ENCODE peak calls at places on chromosome 9, in five cellular contexts. One of them, this sample, is unnamed.

GRCh38 chr9:133135193-133135745 is 14.2 kb upstream of the RALGDS start:
- DNase-seq in bronchial epithelial cell: peak; percentile 96
- DNase-seq in CD4-positive, alpha-beta T cell: peak; percentile 54
- DNase-seq in neural crest cell: no peak
- DNase-seq in GM13977: no peak
- DNase-seq in this sample: peak; percentile 73

GRCh38 chr9:13587581-13587980 is 308.1 kb upstream of the MPDZ start:
- DNase-seq in bronchial epithelial cell: no peak
- DNase-seq in CD4-positive, alpha-beta T cell: no peak
- DNase-seq in neural crest cell: peak; percentile 54
- DNase-seq in GM13977: no peak
- DNase-seq in this sample: no peak

GRCh38 chr9:135320943-135321342 is 158.6 kb upstream of the PPP1R26 start:
- DNase-seq in bronchial epithelial cell: no peak
- DNase-seq in CD4-positive, alpha-beta T cell: no peak
- DNase-seq in neural crest cell: peak; percentile 0
- DNase-seq in GM13977: no peak
- DNase-seq in this sample: no peak

GRCh38 chr9:14563902-14564578 is 129.2 kb downstream of the ZDHHC21 start:
- DNase-seq in bronchial epithelial cell: no peak
- DNase-seq in CD4-positive, alpha-beta T cell: no peak
- DNase-seq in neural crest cell: no peak
- DNase-seq in GM13977: no peak
- DNase-seq in this sample: no peak

GRCh38 chr9:128383791-128384190 is 12.6 kb downstream of the URM1 start:
- DNase-seq in bronchial epithelial cell: no peak
- DNase-seq in CD4-positive, alpha-beta T cell: no peak
- DNase-seq in neural crest cell: no peak
- DNase-seq in GM13977: no peak
- DNase-seq in this sample: no peak

GRCh38 chr9:131179561-131180219 is 54.3 kb downstream of the NUP214 start:
- DNase-seq in bronchial epithelial cell: peak; percentile 20
- DNase-seq in CD4-positive, alpha-beta T cell: no peak
- DNase-seq in neural crest cell: no peak
- DNase-seq in GM13977: peak; percentile 31
- DNase-seq in this sample: no peak

GRCh38 chr9:112380102-112380581 is at the start of gene HSDL2:
- DNase-seq in bronchial epithelial cell: peak; percentile 25
- DNase-seq in CD4-positive, alpha-beta T cell: no peak
- DNase-seq in neural crest cell: no peak
- DNase-seq in GM13977: peak; percentile 33
- DNase-seq in this sample: no peak

GRCh38 chr9:99181206-99181605 is 40.5 kb downstream of the ALG2 start:
- DNase-seq in bronchial epithelial cell: no peak
- DNase-seq in CD4-positive, alpha-beta T cell: no peak
- DNase-seq in neural crest cell: no peak
- DNase-seq in GM13977: no peak
- DNase-seq in this sample: no peak

GRCh38 chr9:83304686-83305085 is 233.5 kb downstream of the FRMD3 start:
- DNase-seq in bronchial epithelial cell: no peak
- DNase-seq in CD4-positive, alpha-beta T cell: no peak
- DNase-seq in neural crest cell: no peak
- DNase-seq in GM13977: no peak
- DNase-seq in this sample: no peak

GRCh38 chr9:4583001-4583400 is 79.1 kb upstream of the PLPP6 start:
- DNase-seq in bronchial epithelial cell: no peak
- DNase-seq in CD4-positive, alpha-beta T cell: no peak
- DNase-seq in neural crest cell: no peak
- DNase-seq in GM13977: no peak
- DNase-seq in this sample: no peak

GRCh38 chr9:23824241-23825142 is 1.5 kb downstream of the ELAVL2 start:
- DNase-seq in bronchial epithelial cell: peak; percentile 16
- DNase-seq in CD4-positive, alpha-beta T cell: no peak
- DNase-seq in neural crest cell: peak; percentile 42
- DNase-seq in GM13977: no peak
- DNase-seq in this sample: no peak

GRCh38 chr9:131323629-131324028 is 34.1 kb downstream of the PLPP7 start:
- DNase-seq in bronchial epithelial cell: no peak
- DNase-seq in CD4-positive, alpha-beta T cell: no peak
- DNase-seq in neural crest cell: no peak
- DNase-seq in GM13977: no peak
- DNase-seq in this sample: no peak

GRCh38 chr9:14343236-14343947 is 29.5 kb upstream of the NFIB start:
- DNase-seq in bronchial epithelial cell: no peak
- DNase-seq in CD4-positive, alpha-beta T cell: no peak
- DNase-seq in neural crest cell: no peak
- DNase-seq in GM13977: no peak
- DNase-seq in this sample: no peak

GRCh38 chr9:93807166-93808013 is 147.8 kb downstream of the BARX1 start:
- DNase-seq in bronchial epithelial cell: no peak
- DNase-seq in CD4-positive, alpha-beta T cell: peak; percentile 16
- DNase-seq in neural crest cell: no peak
- DNase-seq in GM13977: no peak
- DNase-seq in this sample: no peak

GRCh38 chr9:93726147-93726546 is 149.8 kb downstream of the PHF2 start:
- DNase-seq in bronchial epithelial cell: no peak
- DNase-seq in CD4-positive, alpha-beta T cell: no peak
- DNase-seq in neural crest cell: no peak
- DNase-seq in GM13977: no peak
- DNase-seq in this sample: no peak

GRCh38 chr9:93951655-93952118 is 3.5 kb downstream of the BARX1 start:
- DNase-seq in bronchial epithelial cell: no peak
- DNase-seq in CD4-positive, alpha-beta T cell: no peak
- DNase-seq in neural crest cell: no peak
- DNase-seq in GM13977: no peak
- DNase-seq in this sample: no peak

GRCh38 chr9:111857555-111858211 is 38.9 kb upstream of the UGCG start:
- DNase-seq in bronchial epithelial cell: peak; percentile 91
- DNase-seq in CD4-positive, alpha-beta T cell: no peak
- DNase-seq in neural crest cell: no peak
- DNase-seq in GM13977: no peak
- DNase-seq in this sample: no peak

GRCh38 chr9:109919736-109920408 is 139.9 kb downstream of the PALM2AKAP2 start:
- DNase-seq in bronchial epithelial cell: no peak
- DNase-seq in CD4-positive, alpha-beta T cell: no peak
- DNase-seq in neural crest cell: no peak
- DNase-seq in GM13977: no peak
- DNase-seq in this sample: no peak

GRCh38 chr9:15135167-15135792 is 171.7 kb downstream of the TTC39B start:
- DNase-seq in bronchial epithelial cell: peak; percentile 52
- DNase-seq in CD4-positive, alpha-beta T cell: peak; percentile 36
- DNase-seq in neural crest cell: peak; percentile 66
- DNase-seq in GM13977: peak; percentile 50
- DNase-seq in this sample: no peak

GRCh38 chr9:20616808-20617207 is 5.5 kb downstream of the MLLT3 start:
- DNase-seq in bronchial epithelial cell: no peak
- DNase-seq in CD4-positive, alpha-beta T cell: no peak
- DNase-seq in neural crest cell: no peak
- DNase-seq in GM13977: no peak
- DNase-seq in this sample: no peak

GRCh38 chr9:20614602-20615216 is 7.6 kb downstream of the MLLT3 start:
- DNase-seq in bronchial epithelial cell: no peak
- DNase-seq in CD4-positive, alpha-beta T cell: no peak
- DNase-seq in neural crest cell: no peak
- DNase-seq in GM13977: no peak
- DNase-seq in this sample: no peak

GRCh38 chr9:20606637-20607036 is 15.7 kb downstream of the MLLT3 start:
- DNase-seq in bronchial epithelial cell: no peak
- DNase-seq in CD4-positive, alpha-beta T cell: no peak
- DNase-seq in neural crest cell: no peak
- DNase-seq in GM13977: no peak
- DNase-seq in this sample: no peak

GRCh38 chr9:20608582-20608981 is 13.7 kb downstream of the MLLT3 start:
- DNase-seq in bronchial epithelial cell: no peak
- DNase-seq in CD4-positive, alpha-beta T cell: no peak
- DNase-seq in neural crest cell: no peak
- DNase-seq in GM13977: no peak
- DNase-seq in this sample: no peak

GRCh38 chr9:20611751-20612287 is 10.5 kb downstream of the MLLT3 start:
- DNase-seq in bronchial epithelial cell: peak; percentile 93
- DNase-seq in CD4-positive, alpha-beta T cell: no peak
- DNase-seq in neural crest cell: no peak
- DNase-seq in GM13977: no peak
- DNase-seq in this sample: no peak
- TF ChIP-seq CTCF in bronchial epithelial cell: peak; percentile 37
- TF ChIP-seq CTCF in CD4-positive, alpha-beta T cell: peak; percentile 46
- TF ChIP-seq CTCF in neural crest cell: peak; percentile 64
- TF ChIP-seq CTCF in GM13977: no peak
- TF ChIP-seq CTCF in this sample: no peak

GRCh38 chr9:124764774-124765438 is 6.2 kb downstream of the NR6A1 start:
- DNase-seq in bronchial epithelial cell: peak; percentile 47
- DNase-seq in CD4-positive, alpha-beta T cell: no peak
- DNase-seq in neural crest cell: no peak
- DNase-seq in GM13977: no peak
- DNase-seq in this sample: no peak
- TF ChIP-seq CTCF in bronchial epithelial cell: peak; percentile 18
- TF ChIP-seq CTCF in CD4-positive, alpha-beta T cell: no peak
- TF ChIP-seq CTCF in neural crest cell: peak; percentile 52
- TF ChIP-seq CTCF in GM13977: peak; percentile 37
- TF ChIP-seq CTCF in this sample: peak; percentile 36

DNA sequence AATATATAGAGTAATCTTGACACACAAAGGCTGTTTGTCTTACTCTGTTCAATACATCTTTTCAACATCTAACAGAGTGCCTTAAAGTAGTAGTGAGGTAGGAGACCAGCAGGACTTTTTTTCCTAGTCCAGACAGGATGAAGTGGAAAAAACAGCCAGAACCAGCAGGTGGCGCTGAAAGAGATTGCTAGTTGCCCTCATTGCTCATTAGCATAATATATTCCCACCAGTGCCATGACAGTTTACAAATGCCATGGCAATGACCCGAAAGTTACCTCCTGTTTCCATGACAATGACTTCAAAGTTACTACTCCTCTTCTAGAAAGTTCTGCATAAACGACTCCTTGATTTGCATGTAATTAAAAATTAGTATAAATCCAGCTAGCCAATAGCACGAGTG is 387.4 kb downstream of the ACTL7B start:
- DNase-seq in bronchial epithelial cell: peak; percentile 52
- DNase-seq in CD4-positive, alpha-beta T cell: no peak
- DNase-seq in neural crest cell: peak; percentile 41
- DNase-seq in GM13977: peak; percentile 22
- DNase-seq in this sample: no peak
- TF ChIP-seq CTCF in bronchial epithelial cell: peak; percentile 60
- TF ChIP-seq CTCF in CD4-positive, alpha-beta T cell: no peak
- TF ChIP-seq CTCF in neural crest cell: peak; percentile 59
- TF ChIP-seq CTCF in GM13977: peak; percentile 50
- TF ChIP-seq CTCF in this sample: peak; percentile 36

GRCh38 chr9:1604942-1605560 is 410.1 kb upstream of the SMARCA2 start:
- DNase-seq in bronchial epithelial cell: peak; percentile 64
- DNase-seq in CD4-positive, alpha-beta T cell: no peak
- DNase-seq in neural crest cell: no peak
- DNase-seq in GM13977: peak; percentile 45
- DNase-seq in this sample: peak; percentile 8
- TF ChIP-seq CTCF in bronchial epithelial cell: peak; percentile 76
- TF ChIP-seq CTCF in CD4-positive, alpha-beta T cell: no peak
- TF ChIP-seq CTCF in neural crest cell: peak; percentile 73
- TF ChIP-seq CTCF in GM13977: peak; percentile 81
- TF ChIP-seq CTCF in this sample: peak; percentile 23

GRCh38 chr9:126631254-126631653 is 17.5 kb downstream of the LMX1B start:
- DNase-seq in bronchial epithelial cell: no peak
- DNase-seq in CD4-positive, alpha-beta T cell: no peak
- DNase-seq in neural crest cell: no peak
- DNase-seq in GM13977: no peak
- DNase-seq in this sample: no peak
- TF ChIP-seq CTCF in bronchial epithelial cell: no peak
- TF ChIP-seq CTCF in CD4-positive, alpha-beta T cell: no peak
- TF ChIP-seq CTCF in neural crest cell: no peak
- TF ChIP-seq CTCF in GM13977: no peak
- TF ChIP-seq CTCF in this sample: no peak

GRCh38 chr9:6686396-6686795 is 40.9 kb upstream of the GLDC start:
- DNase-seq in bronchial epithelial cell: peak; percentile 39
- DNase-seq in CD4-positive, alpha-beta T cell: no peak
- DNase-seq in neural crest cell: no peak
- DNase-seq in GM13977: no peak
- DNase-seq in this sample: no peak
- TF ChIP-seq CTCF in bronchial epithelial cell: peak; percentile 22
- TF ChIP-seq CTCF in CD4-positive, alpha-beta T cell: peak; percentile 9
- TF ChIP-seq CTCF in neural crest cell: no peak
- TF ChIP-seq CTCF in GM13977: peak; percentile 35
- TF ChIP-seq CTCF in this sample: peak; percentile 23

DNA sequence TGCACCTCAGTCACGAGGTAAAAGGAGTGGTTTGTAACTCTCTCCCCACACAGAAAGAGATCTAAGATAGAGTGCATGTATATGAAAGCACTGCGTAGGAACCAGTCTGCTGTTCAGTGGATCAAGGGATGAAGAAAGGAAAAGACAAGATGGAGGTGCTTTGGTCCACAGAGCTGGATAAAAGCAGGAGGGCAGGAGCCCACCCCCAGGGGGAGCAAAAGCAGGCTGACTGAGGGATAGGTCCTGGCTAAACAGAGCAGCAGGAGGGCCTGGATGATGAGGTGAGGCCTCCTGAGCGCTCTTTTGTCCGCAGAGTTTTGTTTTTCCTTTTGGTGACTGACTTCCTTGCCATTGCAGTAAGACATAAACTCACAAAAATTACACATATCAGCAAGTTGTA is 293.5 kb upstream of the C9orf72 start:
- DNase-seq in bronchial epithelial cell: no peak
- DNase-seq in CD4-positive, alpha-beta T cell: no peak
- DNase-seq in neural crest cell: no peak
- DNase-seq in GM13977: no peak
- DNase-seq in this sample: no peak
- TF ChIP-seq CTCF in bronchial epithelial cell: no peak
- TF ChIP-seq CTCF in CD4-positive, alpha-beta T cell: no peak
- TF ChIP-seq CTCF in neural crest cell: no peak
- TF ChIP-seq CTCF in GM13977: no peak
- TF ChIP-seq CTCF in this sample: no peak

GRCh38 chr9:114518120-114518519 is 12.8 kb upstream of the WHRN start:
- DNase-seq in bronchial epithelial cell: no peak
- DNase-seq in CD4-positive, alpha-beta T cell: no peak
- DNase-seq in neural crest cell: no peak
- DNase-seq in GM13977: no peak
- DNase-seq in this sample: no peak
- TF ChIP-seq CTCF in bronchial epithelial cell: no peak
- TF ChIP-seq CTCF in CD4-positive, alpha-beta T cell: no peak
- TF ChIP-seq CTCF in neural crest cell: no peak
- TF ChIP-seq CTCF in GM13977: no peak
- TF ChIP-seq CTCF in this sample: no peak

DNA sequence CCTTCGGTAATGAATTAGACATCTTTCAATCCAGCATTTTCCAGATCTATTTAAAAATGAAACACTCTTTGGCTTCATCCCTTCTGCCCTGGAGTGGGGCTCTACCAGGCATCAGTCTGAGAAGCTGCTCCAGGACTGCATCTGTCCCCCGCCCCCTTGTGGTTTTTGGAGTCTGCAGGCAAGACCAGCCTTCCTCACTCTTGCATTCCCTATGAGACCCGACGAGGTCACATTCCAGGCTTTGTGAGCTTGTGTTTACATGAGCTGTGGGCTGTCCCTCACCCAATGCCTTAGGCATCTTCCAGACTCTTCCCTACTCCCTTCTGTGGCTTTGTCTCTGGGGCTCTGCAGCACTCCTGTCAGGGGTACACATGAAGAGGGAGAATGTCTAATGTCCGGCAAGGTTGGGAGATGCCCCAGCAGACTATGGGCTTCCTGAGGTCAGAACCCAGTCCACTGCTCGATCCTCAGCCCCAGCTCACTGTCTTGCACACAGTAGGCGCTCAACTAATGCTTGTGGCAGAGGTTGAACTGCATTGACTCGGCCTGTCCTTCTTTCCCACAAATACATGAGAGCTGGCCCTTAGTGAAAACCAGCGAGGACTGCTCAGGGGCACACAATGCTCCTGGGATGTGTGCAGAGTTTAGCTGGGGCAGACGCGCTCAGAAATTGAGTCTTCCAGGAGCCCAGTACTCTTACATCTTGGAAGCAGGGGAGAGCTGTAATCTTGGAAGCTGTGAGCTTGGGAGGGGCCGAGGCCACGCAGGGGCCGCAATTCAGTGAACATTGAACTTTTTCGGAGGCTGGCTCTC is 11.6 kb upstream of the GADD45G start:
- DNase-seq in bronchial epithelial cell: peak; percentile 25
- DNase-seq in CD4-positive, alpha-beta T cell: no peak
- DNase-seq in neural crest cell: peak; percentile 32
- DNase-seq in GM13977: no peak
- DNase-seq in this sample: no peak
- TF ChIP-seq CTCF in bronchial epithelial cell: no peak
- TF ChIP-seq CTCF in CD4-positive, alpha-beta T cell: no peak
- TF ChIP-seq CTCF in neural crest cell: peak; percentile 42
- TF ChIP-seq CTCF in GM13977: no peak
- TF ChIP-seq CTCF in this sample: no peak

This sample was measured in Panc1.